ENCODE peak calls at places on chromosomes 3 and 15, in four cellular contexts. M is gastrocnemius medialis, F is breast epithelium, X is heart left ventricle. T is an unnamed sample. For H3K4me1, the result is how much of the 10 kb centered on the place peaks cover.

GRCh38 chr3:141051641-141052569 is 758 bp downstream of the SPSB4 start:
- DNase-seq in M (no peak), F (no peak), X (peak), T (peak)

GRCh38 chr3:135911106-135911505 is 54.4 kb upstream of the PPP2R3A start:
- DNase-seq in M (no peak), F (no peak), X (no peak), T (no peak)

GRCh38 chr15:40372966-40373365 is 9.6 kb upstream of the KNSTRN start:
- DNase-seq in M (no peak), F (no peak), X (no peak), T (no peak)

GRCh38 chr3:134232146-134232545 is 18.5 kb downstream of the RYK start:
- DNase-seq in M (no peak), F (no peak), X (no peak), T (no peak)

GRCh38 chr3:55842204-55842603 is 355.1 kb upstream of the WNT5A start:
- DNase-seq in M (no peak), F (no peak), X (no peak), T (no peak)

GRCh38 chr3:112739252-112739945 is 98.5 kb upstream of the CCDC80 start:
- DNase-seq in M (no peak), F (no peak), X (no peak), T (no peak)

GRCh38 chr3:33644598-33644997 is 73.5 kb downstream of the CLASP2 start:
- DNase-seq in M (no peak), F (no peak), X (no peak), T (no peak)

GRCh38 chr3:186400677-186401076 is 38.6 kb upstream of the DGKG start:
- DNase-seq in M (no peak), F (no peak), X (no peak), T (no peak)

GRCh38 chr15:68334661-68335124 is 57.1 kb downstream of the FEM1B start:
- DNase-seq in M (no peak), F (peak), X (no peak), T (no peak)

GRCh38 chr15:63504979-63505841 is 817 bp downstream of the USP3 start:
- DNase-seq in M (peak), F (peak), X (peak), T (peak)

GRCh38 chr3:160400631-160401150 is 1.2 kb downstream of the SMC4 start:
- DNase-seq in M (no peak), F (no peak), X (peak), T (peak)

GRCh38 chr3:12178091-12178820 is 19.5 kb upstream of the TIMP4 start:
- DNase-seq in M (peak), F (no peak), X (peak), T (peak)

GRCh38 chr15:85116066-85116465 is 134.4 kb downstream of the PDE8A start:
- DNase-seq in M (no peak), F (no peak), X (no peak), T (no peak)

GRCh38 chr3:37909067-37909911 is 47.6 kb downstream of the CTDSPL start:
- DNase-seq in M (no peak), F (no peak), X (no peak), T (no peak)

GRCh38 chr3:14208168-14208567 is 29.6 kb downstream of the LSM3 start:
- DNase-seq in M (no peak), F (no peak), X (no peak), T (no peak)

GRCh38 chr15:38378162-38378560 is 75.8 kb upstream of the FAM98B start:
- DNase-seq in M (peak), F (no peak), X (peak), T (peak)

GRCh38 chr15:71444032-71444810 is 328.9 kb downstream of the THSD4 start:
- DNase-seq in M (no peak), F (no peak), X (no peak), T (no peak)

GRCh38 chr3:175477651-175478224 is 618.6 kb downstream of the NAALADL2 start:
- DNase-seq in M (no peak), F (no peak), X (no peak), T (no peak)

GRCh38 chr3:178456942-178457341 is 79.3 kb upstream of the KCNMB2 start:
- DNase-seq in M (no peak), F (no peak), X (no peak), T (no peak)

GRCh38 chr15:64911317-64912186 is at the start of gene ANKDD1A:
- DNase-seq in M (peak), F (peak), X (peak), T (peak)

GRCh38 chr3:174441588-174442316 is 417.4 kb upstream of the NAALADL2 start:
- DNase-seq in M (no peak), F (no peak), X (no peak), T (no peak)

GRCh38 chr3:3154879-3155610 is 24.4 kb downstream of the CRBN start:
- DNase-seq in M (no peak), F (no peak), X (no peak), T (no peak)

GRCh38 chr15:95174281-95174680 is 942.9 kb downstream of the MCTP2 start:
- DNase-seq in M (peak), F (no peak), X (no peak), T (peak)

GRCh38 chr3:36906504-36907149 is 38.2 kb downstream of the TRANK1 start:
- DNase-seq in M (no peak), F (no peak), X (no peak), T (no peak)

GRCh38 chr3:10242182-10243065 is 5.8 kb upstream of the TATDN2 start:
- DNase-seq in M (no peak), F (no peak), X (no peak), T (no peak)

GRCh38 chr3:80688814-80689213 is 921.0 kb upstream of the ROBO1 start:
- DNase-seq in M (no peak), F (no peak), X (no peak), T (no peak)

GRCh38 chr15:72161351-72162132 is 36.0 kb downstream of the GRAMD2A start:
- DNase-seq in M (no peak), F (no peak), X (no peak), T (no peak)

GRCh38 chr3:37964716-37965115 is 25.9 kb upstream of the VILL start:
- DNase-seq in M (no peak), F (no peak), X (no peak), T (no peak)

GRCh38 chr15:62272290-62272689 is 107.2 kb upstream of the C2CD4B start:
- DNase-seq in M (no peak), F (no peak), X (no peak), T (no peak)

GRCh38 chr15:31448635-31448979 is 122.0 kb downstream of the KLF13 start:
- DNase-seq in M (no peak), F (no peak), X (no peak), T (no peak)

GRCh38 chr3:189458536-189458935 is 172.7 kb upstream of the TP63 start:
- DNase-seq in M (peak), F (peak), X (peak), T (no peak)

GRCh38 chr3:73602171-73602570 is 22.6 kb downstream of the PDZRN3 start:
- DNase-seq in M (no peak), F (no peak), X (no peak), T (no peak)

GRCh38 chr3:11379238-11379823 is 107.1 kb downstream of the ATG7 start:
- DNase-seq in M (no peak), F (no peak), X (no peak), T (no peak)

GRCh38 chr15:47917881-47918280 is 200.6 kb downstream of the SEMA6D start:
- DNase-seq in M (no peak), F (no peak), X (no peak), T (no peak)

GRCh38 chr15:32918481-32919026 is 200.8 kb downstream of the GREM1 start:
- DNase-seq in M (no peak), F (no peak), X (no peak), T (no peak)

DNA sequence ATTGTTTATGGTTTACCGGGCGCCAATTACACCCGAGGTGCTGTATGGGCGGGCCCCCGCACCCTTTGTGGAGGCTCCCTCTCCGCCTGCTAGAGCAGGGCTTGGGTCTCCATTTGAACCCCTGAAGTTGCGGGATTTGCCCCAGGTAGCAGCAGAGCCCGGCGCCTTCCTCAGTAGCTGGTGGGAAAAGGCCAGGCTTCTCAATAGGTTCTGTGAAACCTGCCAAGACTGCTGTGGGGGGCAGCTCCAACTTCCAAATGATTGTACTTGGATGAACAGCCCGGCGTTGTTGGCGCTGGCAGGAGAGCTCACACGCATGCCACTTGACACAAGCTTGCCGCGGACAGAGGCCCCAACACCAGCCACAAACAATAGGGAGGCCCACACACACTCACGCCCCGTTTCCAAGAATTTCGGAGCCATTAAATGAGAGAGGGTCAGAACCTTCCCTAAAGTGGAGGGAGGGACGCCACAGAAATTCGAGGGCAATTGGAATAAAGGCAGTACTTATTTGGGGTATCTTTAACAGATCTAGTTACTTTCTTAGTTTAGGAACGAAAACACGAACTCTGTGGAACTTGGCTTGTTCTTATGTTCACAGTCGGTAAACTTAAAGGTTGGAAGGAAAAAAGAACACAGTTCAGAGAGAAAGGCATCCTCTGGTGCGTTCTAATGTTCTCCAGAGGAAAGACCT is 1.4 kb downstream of the EPHB3 start:
- DNase-seq in M (no peak), F (no peak), X (peak), T (no peak)
- H3K4me1 ChIP-seq in M (under half), F (under half), X (under half), T (under half)

GRCh38 chr3:147369231-147369630 is 37.1 kb downstream of the ZIC4 start:
- DNase-seq in M (no peak), F (no peak), X (no peak), T (no peak)
- H3K4me3 ChIP-seq in M (no peak), F (no peak), X (no peak), T (no peak)

DNA sequence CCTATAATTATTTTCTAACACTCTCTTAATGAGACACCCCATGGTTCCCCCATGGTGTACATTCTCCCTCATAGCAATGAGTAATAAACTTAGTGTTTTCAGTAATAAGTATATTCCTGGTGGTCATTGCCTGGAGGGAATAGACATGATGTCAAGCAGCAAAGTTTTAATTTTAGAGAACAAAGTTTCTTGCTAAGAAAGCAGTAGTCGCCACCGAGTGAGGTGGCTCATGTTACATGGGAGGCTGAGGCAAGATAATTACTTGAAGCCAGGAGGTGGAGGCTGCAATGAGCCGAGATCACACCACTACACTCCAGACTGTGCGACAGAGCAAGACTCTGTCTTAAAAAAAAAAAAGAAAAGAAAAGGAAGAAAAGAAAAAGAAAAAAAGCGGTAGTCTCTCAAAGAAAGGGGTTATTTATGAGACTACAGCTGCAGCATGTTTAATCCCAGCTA is 2.4 kb upstream of the ELP6 start:
- DNase-seq in M (no peak), F (no peak), X (no peak), T (no peak)
- H3K4me1 ChIP-seq in M (under half), F (under half), X (under half), T (under half)

DNA sequence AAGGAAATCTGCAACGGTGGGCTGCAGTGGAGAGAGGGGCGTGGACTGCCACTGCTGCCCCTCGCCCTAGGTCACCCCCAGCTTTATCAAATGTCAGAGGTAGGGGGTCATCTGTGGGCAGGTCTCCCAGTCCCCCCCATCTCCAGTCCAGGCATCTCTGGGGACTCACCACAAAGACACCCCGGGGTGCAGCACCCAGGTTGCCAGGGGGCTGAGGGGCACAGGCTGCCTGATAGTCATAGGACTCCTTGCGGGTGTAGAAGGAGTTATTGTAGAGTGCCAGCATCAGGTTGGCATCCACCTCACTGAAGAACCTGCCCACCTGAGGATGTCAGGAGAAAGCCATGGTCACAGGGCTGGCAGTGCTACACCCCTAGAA is 6.5 kb upstream of the TMEM115 start:
- DNase-seq in M (no peak), F (no peak), X (no peak), T (no peak)
- H3K4me3 ChIP-seq in M (no peak), F (peak), X (peak), T (no peak)

GRCh38 chr15:66935121-66935520 is 130.3 kb upstream of the SMAD3 start:
- DNase-seq in M (no peak), F (no peak), X (no peak), T (no peak)
- H3K4me1 ChIP-seq in M (under half), F (under half), X (under half), T (under half)

GRCh38 chr3:114214542-114215341 is 22.6 kb downstream of the ZNF80 start:
- DNase-seq in M (no peak), F (no peak), X (no peak), T (no peak)

GRCh38 chr3:114213262-114213668 is 24.1 kb downstream of the ZNF80 start:
- DNase-seq in M (no peak), F (no peak), X (no peak), T (no peak)

GRCh38 chr3:114213669-114214541 is 23.5 kb downstream of the ZNF80 start:
- DNase-seq in M (no peak), F (no peak), X (peak), T (no peak)

GRCh38 chr3:114216186-114216970 is 21.0 kb downstream of the ZNF80 start:
- DNase-seq in M (no peak), F (no peak), X (no peak), T (no peak)

DNA sequence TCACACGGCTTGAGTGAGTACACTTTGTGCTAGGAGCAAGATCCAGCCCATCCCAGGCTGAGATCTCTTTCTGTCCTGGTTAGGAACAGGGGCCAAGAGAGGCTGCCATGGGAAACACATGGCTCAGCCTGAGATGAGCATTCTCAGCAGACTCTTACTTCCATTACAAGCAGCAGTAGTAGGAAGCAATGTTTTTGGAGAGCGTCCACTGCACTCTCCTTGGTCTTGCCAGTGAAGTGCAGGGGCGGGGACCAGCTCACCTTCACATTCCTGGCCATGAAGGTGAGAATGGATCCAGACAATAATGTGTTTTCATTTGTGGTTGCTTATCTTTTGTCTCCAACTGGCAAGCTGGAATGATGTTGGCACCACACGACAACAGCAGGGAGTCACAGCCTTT is 24.7 kb downstream of the ZNF80 start:
- DNase-seq in M (no peak), F (no peak), X (no peak), T (no peak)
- H3K4me3 ChIP-seq in M (no peak), F (no peak), X (no peak), T (no peak)

DNA sequence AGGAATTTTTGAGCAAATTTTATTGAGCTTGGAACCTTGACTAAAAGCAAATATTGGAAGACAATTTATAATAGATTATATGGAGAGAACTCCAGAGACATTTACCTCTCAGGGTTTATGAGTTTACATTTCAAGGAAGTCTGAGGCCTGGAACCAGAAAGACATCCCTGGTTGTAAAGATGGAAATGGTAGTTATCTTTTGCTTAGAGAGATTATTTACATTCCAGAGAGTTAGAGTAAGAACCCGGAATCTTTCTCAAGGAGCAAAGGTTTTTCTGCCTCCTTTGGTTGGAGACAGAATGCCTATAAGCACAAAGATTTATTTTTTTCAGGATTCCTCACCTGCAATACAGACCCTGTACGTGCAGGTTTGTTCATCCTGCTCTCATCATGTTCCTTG is 458.1 kb downstream of the TBL1XR1 start:
- DNase-seq in M (no peak), F (no peak), X (no peak), T (no peak)
- H3K4me1 ChIP-seq in M (under half), F (under half), X (under half), T (under half)

DNA sequence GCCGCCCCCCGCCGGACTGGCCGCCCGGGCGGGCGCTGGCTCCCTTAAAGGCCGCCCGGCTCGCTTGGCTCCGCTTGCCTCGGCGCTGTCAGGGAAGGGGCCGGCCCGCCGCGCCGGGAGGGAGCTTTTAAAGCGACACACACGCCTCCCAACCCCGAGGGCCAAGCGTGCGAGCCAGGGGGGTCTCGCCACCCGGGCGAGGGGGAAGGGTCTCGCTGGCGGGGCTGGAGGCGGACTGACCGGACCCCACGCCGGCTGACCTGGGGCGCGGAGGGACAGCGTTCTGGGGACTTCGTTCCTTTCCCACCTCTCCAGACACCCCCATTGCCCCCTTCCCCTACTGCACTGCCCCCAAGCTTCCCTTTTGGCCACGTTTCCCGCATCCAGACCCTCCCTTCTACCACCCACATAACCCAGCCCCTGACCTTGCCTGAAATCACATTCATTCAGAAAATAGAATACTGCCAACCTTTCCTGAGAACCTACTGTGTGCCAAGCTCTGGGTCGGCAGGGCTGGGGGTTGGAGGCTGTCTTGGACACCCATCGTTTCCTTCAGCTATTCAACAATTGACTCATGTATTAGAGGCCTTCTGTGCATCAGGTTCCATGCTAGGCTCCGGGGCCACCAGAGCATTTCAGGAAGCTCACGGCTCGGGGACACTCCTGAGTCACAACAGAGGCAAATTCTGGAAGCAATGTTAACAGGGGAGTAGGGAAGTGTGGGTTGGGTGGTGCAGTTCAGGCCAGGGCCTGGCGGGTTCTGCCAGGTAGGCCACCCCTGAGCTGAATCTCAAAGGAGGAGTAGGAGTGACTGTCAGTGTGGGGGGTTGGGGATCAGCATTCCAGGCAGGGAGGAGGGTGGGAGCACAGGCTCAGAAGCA is at the start of gene INSYN1:
- DNase-seq in M (peak), F (no peak), X (peak), T (peak)
- H3K4me3 ChIP-seq in M (peak), F (peak), X (peak), T (peak)

DNA sequence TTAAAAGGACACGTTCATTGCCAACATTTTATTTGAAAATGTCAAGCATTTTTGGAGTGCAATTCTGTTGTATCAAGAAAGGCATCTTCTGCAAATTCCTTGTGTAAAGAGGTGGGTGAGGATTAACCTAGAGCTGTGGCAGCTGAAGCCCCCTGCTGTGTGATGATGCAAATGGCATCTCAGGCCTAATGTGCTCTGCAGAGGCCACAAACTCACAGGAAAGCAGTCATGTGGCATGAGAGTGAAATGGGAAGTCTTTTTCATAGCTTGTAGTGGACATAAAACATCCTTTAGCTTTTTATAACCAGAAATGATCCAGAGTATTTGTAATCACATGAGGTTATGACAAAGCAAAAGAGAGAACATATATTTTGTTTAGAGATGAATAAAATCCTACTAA is 6.4 kb downstream of the CADM2 start:
- DNase-seq in M (no peak), F (no peak), X (no peak), T (no peak)
- H3K4me1 ChIP-seq in M (under half), F (under half), X (under half), T (under half)

T was measured in psoas muscle.